ENCODE peak calls at places on chromosomes 11 and 22, in ten cellular contexts. A is PC-3; Q is brain microvascular endothelial cell; U is activated CD4-positive, CD25-positive, alpha-beta regulatory T cell treated with anti-CD3 and anti-CD28 coated beads, Interleukin-2, amount 50 U/mL, for 16 hours; V is AG04450; C is type B pancreatic cell; S is choroid plexus epithelial cell; T is C1 segment of cervical spinal cord; W is midbrain; P is germinal center. R is an unnamed sample.

GRCh38 chr22:39490135-39490798 is 11.8 kb upstream of the MIEF1 start:
- DNase-seq in A (peak; percentile 69), Q (peak; percentile 61), U (peak; percentile 64), V (no peak), C (no peak), S (peak; percentile 82), T (no peak), W (peak; percentile 74), P (peak; percentile 93), R (peak; percentile 65)

GRCh38 chr11:128684582-128685382 is 9.1 kb upstream of the FLI1 start:
- DNase-seq in A (no peak), Q (no peak), U (no peak), V (no peak), C (no peak), S (no peak), T (no peak), W (no peak), P (peak; percentile 12), R (no peak)

GRCh38 chr22:42560381-42560780 is 6.6 kb downstream of the SERHL2 start:
- DNase-seq in A (no peak), Q (no peak), U (no peak), V (no peak), C (no peak), S (no peak), T (no peak), W (no peak), P (no peak), R (no peak)

GRCh38 chr22:36770116-36770945 is 5.6 kb downstream of the IFT27 start:
- DNase-seq in A (no peak), Q (no peak), U (no peak), V (no peak), C (no peak), S (peak; percentile 23), T (no peak), W (no peak), P (no peak), R (no peak)

GRCh38 chr11:15826826-15827225 is 529.5 kb downstream of the SOX6 start:
- DNase-seq in A (no peak), Q (peak; percentile 17), U (no peak), V (no peak), C (no peak), S (peak; percentile 21), T (no peak), W (peak; percentile 16), P (peak; percentile 14), R (no peak)

GRCh38 chr11:46278387-46279173 is 1.1 kb downstream of the CREB3L1 start:
- DNase-seq in A (no peak), Q (peak; percentile 55), U (no peak), V (no peak), C (peak; percentile 76), S (peak; percentile 65), T (no peak), W (no peak), P (peak; percentile 41), R (no peak)

GRCh38 chr11:47488111-47488510 is 39.2 kb upstream of the RAPSN start:
- DNase-seq in A (no peak), Q (no peak), U (no peak), V (no peak), C (no peak), S (no peak), T (no peak), W (no peak), P (no peak), R (no peak)

GRCh38 chr11:38274031-38274430 is 1676.0 kb upstream of the RAG2 start:
- DNase-seq in A (no peak), Q (no peak), U (no peak), V (no peak), C (no peak), S (peak; percentile 49), T (no peak), W (no peak), P (no peak), R (no peak)

GRCh38 chr22:41826001-41826400 is 6.9 kb upstream of the SREBF2 start:
- DNase-seq in A (no peak), Q (no peak), U (no peak), V (no peak), C (no peak), S (no peak), T (no peak), W (no peak), P (no peak), R (no peak)

GRCh38 chr11:1458340-1459218 is 28.0 kb downstream of the MOB2 start:
- DNase-seq in A (peak; percentile 4), Q (peak; percentile 13), U (no peak), V (no peak), C (no peak), S (peak; percentile 31), T (no peak), W (peak; percentile 36), P (no peak), R (no peak)

GRCh38 chr22:27139935-27140493 is 482.6 kb downstream of the MIAT start:
- DNase-seq in A (no peak), Q (peak; percentile 93), U (no peak), V (no peak), C (no peak), S (peak; percentile 87), T (no peak), W (no peak), P (no peak), R (no peak)